ENCODE peak calls at places on chromosomes 13 and 19, in nine cellular contexts. E is nephron progenitor cell, D is suprapubic skin, N is AG10803, V is mammary epithelial cell, F is fibroblast of lung, I is AG09309, R is brain microvascular endothelial cell, H is body of pancreas. B is an unnamed sample.

GRCh38 chr13:25796474-25796873 is 255.3 kb downstream of the SHISA2 start:
- DNase-seq in E (no peak), D (no peak), N (no peak), V (no peak), F (peak), I (no peak), R (peak), H (no peak), B (no peak)

GRCh38 chr19:11581740-11582139 is 4.3 kb upstream of the ACP5 start:
- DNase-seq in E (no peak), D (no peak), N (peak), V (no peak), F (peak), I (no peak), R (peak), H (no peak), B (peak)

GRCh38 chr19:38142176-38143035 is 81.6 kb downstream of the DPF1 start:
- DNase-seq in E (peak), D (no peak), N (peak), V (peak), F (peak), I (no peak), R (peak), H (peak), B (peak)

GRCh38 chr13:66210677-66211076 is 1019.5 kb downstream of the PCDH9 start:
- DNase-seq in E (no peak), D (no peak), N (peak), V (no peak), F (peak), I (peak), R (peak), H (no peak), B (peak)

GRCh38 chr13:31922724-31923123 is 108.8 kb upstream of the FRY start:
- DNase-seq in E (no peak), D (no peak), N (no peak), V (no peak), F (no peak), I (no peak), R (no peak), H (no peak), B (no peak)

GRCh38 chr19:16581971-16582343 is 9.7 kb upstream of the SLC35E1 start:
- DNase-seq in E (no peak), D (no peak), N (no peak), V (peak), F (no peak), I (no peak), R (no peak), H (no peak), B (peak)

GRCh38 chr19:5951338-5951861 is 26.5 kb downstream of the RANBP3 start:
- DNase-seq in E (no peak), D (no peak), N (no peak), V (no peak), F (no peak), I (no peak), R (no peak), H (no peak), B (no peak)

GRCh38 chr19:11191273-11191755 is 6.0 kb downstream of the KANK2 start:
- DNase-seq in E (no peak), D (peak), N (peak), V (peak), F (peak), I (no peak), R (peak), H (no peak), B (peak)

GRCh38 chr13:48144413-48145035 is 49.6 kb upstream of the MED4 start:
- DNase-seq in E (no peak), D (no peak), N (peak), V (no peak), F (no peak), I (no peak), R (peak), H (no peak), B (peak)

GRCh38 chr19:50331187-50332013 is 2.2 kb upstream of the KCNC3 start:
- DNase-seq in E (peak), D (no peak), N (no peak), V (no peak), F (no peak), I (no peak), R (no peak), H (no peak), B (no peak)

GRCh38 chr19:51461723-51462161 is 3.5 kb upstream of the SIGLEC8 start:
- DNase-seq in E (no peak), D (no peak), N (no peak), V (no peak), F (no peak), I (no peak), R (no peak), H (no peak), B (no peak)

GRCh38 chr19:12603714-12604113 is 6.9 kb downstream of the ZNF490 start:
- DNase-seq in E (no peak), D (no peak), N (peak), V (no peak), F (peak), I (no peak), R (no peak), H (no peak), B (no peak)

GRCh38 chr19:33794578-33795369 is 1.9 kb upstream of the KCTD15 start:
- DNase-seq in E (peak), D (no peak), N (no peak), V (no peak), F (peak), I (no peak), R (no peak), H (no peak), B (peak)

GRCh38 chr13:26247608-26248007 is 6.3 kb upstream of the CDK8 start:
- DNase-seq in E (no peak), D (no peak), N (no peak), V (no peak), F (no peak), I (no peak), R (peak), H (no peak), B (peak)

GRCh38 chr19:1266818-1267440 is 2.2 kb upstream of the CIRBP start:
- DNase-seq in E (peak), D (peak), N (peak), V (no peak), F (no peak), I (no peak), R (no peak), H (peak), B (peak)

GRCh38 chr13:19587635-19588300 is 26.4 kb upstream of the TPTE2 start:
- DNase-seq in E (no peak), D (no peak), N (peak), V (peak), F (peak), I (no peak), R (peak), H (no peak), B (peak)

GRCh38 chr13:113616991-113617749 is 32.6 kb downstream of the TFDP1 start:
- DNase-seq in E (peak), D (no peak), N (no peak), V (no peak), F (peak), I (no peak), R (peak), H (no peak), B (no peak)

GRCh38 chr13:73722120-73722519 is 412.1 kb downstream of the KLF12 start:
- DNase-seq in E (no peak), D (no peak), N (peak), V (peak), F (peak), I (peak), R (peak), H (no peak), B (peak)

GRCh38 chr19:8506402-8506957 is 4.0 kb upstream of the PRAM1 start:
- DNase-seq in E (no peak), D (no peak), N (no peak), V (no peak), F (no peak), I (no peak), R (no peak), H (peak), B (no peak)

GRCh38 chr13:80630685-80631121 is 289.8 kb upstream of the SPRY2 start:
- DNase-seq in E (no peak), D (no peak), N (no peak), V (no peak), F (peak), I (no peak), R (peak), H (no peak), B (peak)

GRCh38 chr19:43726736-43727592 is 11.1 kb downstream of the IRGC start:
- DNase-seq in E (no peak), D (no peak), N (peak), V (no peak), F (no peak), I (no peak), R (no peak), H (no peak), B (peak)

GRCh38 chr19:41997121-41997850 is 3.3 kb upstream of the ATP1A3 start:
- DNase-seq in E (peak), D (no peak), N (peak), V (peak), F (peak), I (no peak), R (peak), H (peak), B (peak)

DNA sequence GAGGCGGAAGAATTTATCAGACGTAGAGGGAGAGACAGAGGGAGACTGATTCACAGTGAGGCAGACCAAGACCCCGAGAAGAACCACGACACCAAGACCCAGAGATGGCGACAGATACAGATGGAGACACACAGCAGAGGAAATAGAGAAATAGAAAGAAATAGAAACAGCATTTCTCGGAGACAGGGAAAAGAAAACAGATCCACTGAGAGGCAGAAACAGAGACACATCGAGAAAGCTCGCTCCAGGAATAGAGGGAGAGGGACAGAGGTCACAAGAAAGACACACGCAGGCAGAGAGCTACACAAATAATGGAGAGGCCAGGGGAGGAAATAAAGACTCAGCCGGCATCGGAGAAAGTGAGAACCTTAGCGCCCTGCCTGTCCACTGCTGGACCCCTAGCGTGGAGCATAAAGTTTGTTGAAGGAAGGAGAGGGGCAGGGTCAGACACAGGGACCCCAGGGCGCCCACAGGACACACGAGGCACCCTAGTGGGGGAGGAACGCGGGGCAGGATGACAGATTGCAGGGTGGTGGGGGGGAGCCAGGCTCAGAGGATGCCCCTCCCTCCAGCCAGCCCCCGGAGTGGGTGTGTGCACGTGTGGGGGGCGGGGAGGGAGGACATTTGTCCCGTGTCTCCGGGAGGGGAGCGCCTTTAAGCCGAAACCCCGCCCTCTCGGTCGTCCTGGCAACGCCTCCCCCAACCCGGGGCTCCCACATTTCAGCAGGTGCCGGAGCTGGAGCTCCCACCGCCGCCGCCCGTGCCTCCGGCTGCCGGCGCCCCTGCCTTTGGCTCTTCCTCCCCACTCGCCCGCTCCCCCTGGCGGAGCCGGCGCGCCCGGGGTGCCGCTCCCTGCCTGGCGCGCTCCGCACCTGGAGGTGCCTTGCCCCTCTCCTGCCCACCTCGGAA is at the start of gene PRKCG:
- DNase-seq in E (peak), D (peak), N (no peak), V (peak), F (no peak), I (no peak), R (no peak), H (peak), B (no peak)
- TF ChIP-seq CTCF in E (peak), D (peak), N (peak), V (peak), F (peak), I (peak), R (peak), H (peak), B (peak)

DNA sequence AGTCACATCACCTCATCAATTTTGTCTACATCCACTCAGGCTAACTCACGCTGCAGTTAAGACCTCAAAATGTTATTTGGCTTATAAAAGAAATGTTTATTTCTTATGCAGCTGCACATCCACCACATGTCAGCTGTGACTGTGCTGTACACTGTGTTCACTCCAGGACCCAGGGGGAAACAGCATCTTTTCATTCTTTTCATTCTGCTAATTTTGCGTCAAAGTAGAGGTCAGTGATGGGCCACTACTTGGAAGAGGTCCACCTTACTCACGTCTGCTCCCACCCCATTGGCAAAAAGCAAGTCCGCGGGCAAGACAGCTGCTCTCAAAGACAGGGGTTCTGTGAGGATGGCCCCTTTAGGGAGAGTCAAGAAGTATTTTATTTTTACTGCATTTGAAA is 4.5 kb upstream of the DCT start:
- DNase-seq in E (no peak), D (no peak), N (no peak), V (no peak), F (no peak), I (no peak), R (no peak), H (no peak), B (no peak)
- TF ChIP-seq CTCF in E (no peak), D (no peak), N (no peak), V (no peak), F (no peak), I (no peak), R (no peak), H (no peak), B (no peak)

GRCh38 chr19:31337007-31337914 is 12.0 kb downstream of the TSHZ3 start:
- DNase-seq in E (peak), D (no peak), N (no peak), V (no peak), F (no peak), I (no peak), R (no peak), H (no peak), B (no peak)

GRCh38 chr19:31335716-31336115 is 13.5 kb downstream of the TSHZ3 start:
- DNase-seq in E (no peak), D (no peak), N (no peak), V (no peak), F (no peak), I (no peak), R (no peak), H (no peak), B (no peak)

GRCh38 chr19:31339405-31339804 is 9.8 kb downstream of the TSHZ3 start:
- DNase-seq in E (peak), D (no peak), N (peak), V (no peak), F (peak), I (no peak), R (no peak), H (no peak), B (no peak)

GRCh38 chr19:31340059-31341025 is 8.9 kb downstream of the TSHZ3 start:
- DNase-seq in E (no peak), D (no peak), N (peak), V (peak), F (peak), I (peak), R (no peak), H (no peak), B (no peak)

DNA sequence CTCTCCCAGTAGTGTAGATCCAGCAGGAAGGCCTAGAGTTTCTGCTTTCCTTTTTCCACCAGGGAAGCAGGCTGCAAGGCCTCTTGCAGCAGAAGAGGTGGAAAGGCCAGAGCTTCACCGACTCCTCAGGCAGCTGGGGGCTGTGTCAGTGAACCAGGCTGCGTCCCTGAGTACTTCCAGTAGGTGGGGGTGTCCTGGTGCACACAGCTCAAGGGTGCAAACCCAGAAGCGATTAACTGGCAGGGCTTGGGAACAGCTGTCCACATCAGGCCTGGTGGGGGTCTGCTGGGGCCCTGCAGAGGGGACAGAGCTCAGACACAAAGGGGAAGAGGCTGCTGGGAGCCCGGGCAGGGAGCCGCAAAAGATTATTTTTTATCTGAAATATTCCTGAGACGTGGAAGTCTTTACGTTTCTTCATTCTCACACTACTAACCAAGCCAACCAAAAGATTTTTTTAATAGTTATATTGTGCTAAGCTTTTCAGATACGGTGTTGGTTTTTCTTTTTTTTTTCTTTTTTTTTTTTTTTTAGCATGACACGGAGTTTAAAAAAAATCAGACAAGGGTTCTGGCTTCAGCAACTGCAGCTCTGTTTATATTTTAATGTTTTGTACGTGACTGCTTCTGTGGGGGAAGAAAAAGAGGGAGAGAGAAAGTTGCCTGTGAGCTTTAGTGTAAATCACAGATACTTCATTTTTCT is 11.0 kb downstream of the TSHZ3 start:
- DNase-seq in E (peak), D (no peak), N (peak), V (no peak), F (peak), I (no peak), R (peak), H (no peak), B (peak)
- TF ChIP-seq CTCF in E (peak), D (peak), N (peak), V (peak), F (peak), I (peak), R (peak), H (no peak), B (peak)

DNA sequence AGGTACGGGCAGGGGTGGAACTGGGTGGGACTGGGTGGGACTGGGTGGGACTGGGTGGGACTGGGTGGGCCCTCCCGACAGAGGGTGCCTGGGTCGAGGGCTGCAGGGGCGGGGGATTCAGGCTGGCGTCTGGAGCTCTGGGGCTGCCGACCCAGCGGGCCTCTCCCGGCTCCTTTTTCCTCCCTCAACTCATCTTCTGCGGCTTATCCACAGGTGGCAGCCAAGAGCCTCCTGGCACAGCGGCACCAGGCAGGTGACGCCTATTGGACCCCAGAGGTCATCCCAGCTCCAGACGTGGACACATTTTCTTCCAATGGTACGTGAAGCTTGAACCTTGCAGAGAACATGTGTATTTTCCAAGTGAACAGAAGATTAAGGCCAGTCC is 533 bp downstream of the ZNF544 start:
- DNase-seq in E (peak), D (no peak), N (no peak), V (peak), F (peak), I (no peak), R (peak), H (no peak), B (peak)
- TF ChIP-seq CTCF in E (no peak), D (no peak), N (peak), V (peak), F (no peak), I (peak), R (peak), H (no peak), B (peak)